ENCODE peak calls at places on chromosome 3, in four cellular contexts. R, U, I and F are unnamed samples.

GRCh38 chr3:13508496-13508895 is 28.4 kb downstream of the HDAC11 start:
- DNase-seq in R (no peak), U (no peak), I (no peak), F (no peak)

GRCh38 chr3:16875876-16876575 is 8.7 kb upstream of the PLCL2 start:
- DNase-seq in R (no peak), U (no peak), I (no peak), F (no peak)

GRCh38 chr3:11969986-11970385 is 34.2 kb upstream of the SYN2 start:
- DNase-seq in R (no peak), U (no peak), I (no peak), F (no peak)

GRCh38 chr3:76470285-76470684 is 569.6 kb upstream of the ROBO2 start:
- DNase-seq in R (no peak), U (no peak), I (no peak), F (no peak)

GRCh38 chr3:66485291-66485968 is 15.4 kb downstream of the LRIG1 start:
- DNase-seq in R (no peak), U (no peak), I (no peak), F (no peak)

GRCh38 chr3:43389388-43390254 is 103.3 kb downstream of the SNRK start:
- DNase-seq in R (no peak), U (no peak), I (no peak), F (no peak)

GRCh38 chr3:105790534-105790933 is 78.3 kb downstream of the CBLB start:
- DNase-seq in R (no peak), U (no peak), I (no peak), F (no peak)

GRCh38 chr3:136114421-136114820 is 81.7 kb downstream of the MSL2 start:
- DNase-seq in R (no peak), U (no peak), I (no peak), F (no peak)

GRCh38 chr3:50201573-50202315 is 3.3 kb upstream of the SLC38A3 start:
- DNase-seq in R (no peak), U (no peak), I (peak), F (no peak)

GRCh38 chr3:187062526-187063177 is 76.6 kb downstream of the RPL39L start:
- DNase-seq in R (no peak), U (peak), I (no peak), F (no peak)

GRCh38 chr3:5302661-5303060 is 115.2 kb downstream of the EDEM1 start:
- DNase-seq in R (no peak), U (no peak), I (no peak), F (no peak)

GRCh38 chr3:53795176-53795575 is 51.0 kb downstream of the CHDH start:
- DNase-seq in R (no peak), U (no peak), I (no peak), F (no peak)

GRCh38 chr3:126343675-126344074 is 13.5 kb downstream of the KLF15 start:
- DNase-seq in R (no peak), U (no peak), I (no peak), F (peak)

GRCh38 chr3:171249171-171249692 is 211.0 kb downstream of the TNIK start:
- DNase-seq in R (no peak), U (no peak), I (no peak), F (no peak)

GRCh38 chr3:122299872-122300460 is 25.1 kb upstream of the CSTA start:
- DNase-seq in R (peak), U (peak), I (peak), F (peak)

GRCh38 chr3:94336076-94336741 is 273.3 kb downstream of the NSUN3 start:
- DNase-seq in R (no peak), U (peak), I (no peak), F (no peak)

GRCh38 chr3:8642001-8642400 is 2.6 kb downstream of the SSUH2 start:
- DNase-seq in R (no peak), U (no peak), I (no peak), F (no peak)

GRCh38 chr3:9808345-9809037 is 1.6 kb upstream of the TTLL3 start:
- DNase-seq in R (no peak), U (peak), I (no peak), F (peak)

GRCh38 chr3:12138044-12138443 is 20.7 kb downstream of the TIMP4 start:
- DNase-seq in R (no peak), U (peak), I (peak), F (peak)

GRCh38 chr3:40237892-40238571 is 71.5 kb upstream of the EIF1B start:
- DNase-seq in R (peak), U (peak), I (no peak), F (peak)

GRCh38 chr3:119279101-119279554 is 15.1 kb upstream of the ARHGAP31 start:
- DNase-seq in R (no peak), U (peak), I (no peak), F (no peak)

GRCh38 chr3:14921811-14922705 is 25.3 kb upstream of the NR2C2 start:
- DNase-seq in R (no peak), U (no peak), I (no peak), F (no peak)

GRCh38 chr3:117666827-117667226 is 957.2 kb downstream of the TUSC7 start:
- DNase-seq in R (no peak), U (no peak), I (no peak), F (no peak)

GRCh38 chr3:15861163-15861562 is 63.4 kb upstream of the ANKRD28 start:
- DNase-seq in R (no peak), U (no peak), I (no peak), F (no peak)

GRCh38 chr3:14379842-14380241 is 22.6 kb upstream of the SLC6A6 start:
- DNase-seq in R (no peak), U (no peak), I (no peak), F (no peak)

GRCh38 chr3:4687167-4687566 is 194.0 kb downstream of the ITPR1 start:
- DNase-seq in R (no peak), U (no peak), I (peak), F (no peak)

GRCh38 chr3:25235033-25235432 is 193.0 kb upstream of the RARB start:
- DNase-seq in R (no peak), U (no peak), I (no peak), F (no peak)

GRCh38 chr3:117898722-117899121 is 1135.9 kb downstream of the IGSF11 start:
- DNase-seq in R (no peak), U (peak), I (peak), F (no peak)

GRCh38 chr3:45118615-45119062 is 27.5 kb downstream of the CDCP1 start:
- DNase-seq in R (no peak), U (no peak), I (no peak), F (no peak)

GRCh38 chr3:81378552-81379288 is 382.7 kb downstream of the GBE1 start:
- DNase-seq in R (no peak), U (no peak), I (no peak), F (no peak)

GRCh38 chr3:155049959-155050358 is 30.2 kb upstream of the MME start:
- DNase-seq in R (no peak), U (no peak), I (no peak), F (no peak)

GRCh38 chr3:183253364-183253960 is 409 bp downstream of the B3GNT5 start:
- DNase-seq in R (no peak), U (peak), I (peak), F (peak)

GRCh38 chr3:27667751-27668150 is 54.4 kb downstream of the EOMES start:
- DNase-seq in R (no peak), U (no peak), I (no peak), F (no peak)

GRCh38 chr3:27666277-27666676 is 55.8 kb downstream of the EOMES start:
- DNase-seq in R (no peak), U (no peak), I (no peak), F (no peak)

GRCh38 chr3:27670619-27671018 is 51.5 kb downstream of the EOMES start:
- DNase-seq in R (no peak), U (no peak), I (no peak), F (no peak)

GRCh38 chr3:27669505-27670085 is 52.5 kb downstream of the EOMES start:
- DNase-seq in R (no peak), U (no peak), I (no peak), F (no peak)

DNA sequence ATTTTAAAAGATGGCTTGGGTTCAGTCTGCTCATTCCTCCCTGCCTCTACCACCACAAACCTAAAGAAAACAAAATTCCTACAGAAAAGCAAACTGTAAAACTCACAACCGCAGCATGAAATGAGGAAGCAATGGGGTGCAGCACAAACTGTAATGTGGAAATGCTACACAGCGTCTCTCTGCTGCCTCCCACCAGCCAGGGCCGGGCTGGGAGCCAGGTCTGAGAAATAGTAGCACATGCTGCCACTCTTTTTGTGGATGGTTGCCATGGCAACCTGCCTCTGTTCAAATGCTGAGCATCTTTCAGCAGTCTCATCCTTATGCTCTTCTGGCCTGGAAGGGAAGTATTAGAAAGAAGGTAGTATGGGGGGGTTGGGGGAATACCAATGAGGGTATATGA is 55.4 kb downstream of the EOMES start:
- DNase-seq in R (peak), U (peak), I (no peak), F (peak)
- TF ChIP-seq JUN in R (no peak), U (no peak), I (no peak), F (no peak)

GRCh38 chr3:182244222-182244971 is 532.7 kb downstream of the SOX2 start:
- DNase-seq in R (no peak), U (no peak), I (no peak), F (peak)
- TF ChIP-seq JUN in R (no peak), U (no peak), I (no peak), F (no peak)

DNA sequence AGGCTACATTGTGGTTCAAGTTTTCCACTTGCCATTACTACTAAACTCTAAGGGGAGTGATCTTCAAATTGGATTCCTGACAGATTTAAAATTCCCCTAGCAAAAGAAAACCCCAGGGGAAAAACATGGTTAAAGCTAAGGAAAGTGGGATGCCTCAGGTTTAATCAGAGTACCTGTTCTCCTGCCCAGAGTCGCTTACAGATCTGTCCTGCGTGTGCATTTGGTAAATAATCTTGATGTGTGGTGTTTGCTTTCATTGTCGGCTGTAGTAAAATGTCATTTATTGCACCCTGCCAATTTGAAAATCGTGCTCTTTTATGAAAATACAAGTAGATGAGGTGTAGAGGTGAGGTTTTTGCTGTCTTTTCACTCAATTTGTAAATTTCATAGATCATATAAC is 323.4 kb downstream of the PTPRG start:
- DNase-seq in R (no peak), U (no peak), I (no peak), F (no peak)
- TF ChIP-seq JUN in R (no peak), U (no peak), I (no peak), F (no peak)

DNA sequence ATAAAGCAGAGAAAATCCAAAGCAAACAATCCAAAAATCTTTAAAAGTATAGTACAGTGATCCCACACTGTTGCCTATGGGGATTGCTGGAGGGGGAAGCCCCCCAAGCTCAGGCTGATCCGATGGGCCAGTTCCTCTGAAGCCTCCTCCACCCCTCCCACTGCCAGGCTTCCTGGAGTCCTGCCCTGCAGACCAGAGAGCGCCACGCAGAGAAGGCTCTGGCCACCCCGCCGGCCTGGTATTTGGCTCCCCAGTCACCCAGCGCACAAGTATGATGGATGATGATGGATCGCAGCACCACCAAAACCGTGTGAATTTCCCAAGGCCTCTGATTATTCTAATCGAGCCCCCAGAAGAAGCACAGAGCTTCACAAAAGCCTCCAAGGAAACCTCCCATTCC is 259.0 kb downstream of the MECOM start:
- DNase-seq in R (no peak), U (no peak), I (no peak), F (peak)
- TF ChIP-seq JUN in R (no peak), U (no peak), I (no peak), F (no peak)

GRCh38 chr3:38609386-38610111 is 39.9 kb downstream of the SCN5A start:
- DNase-seq in R (no peak), U (no peak), I (no peak), F (no peak)

GRCh38 chr3:38610934-38611333 is 38.6 kb downstream of the SCN5A start:
- DNase-seq in R (no peak), U (no peak), I (no peak), F (no peak)

GRCh38 chr3:38610436-38610835 is 39.1 kb downstream of the SCN5A start:
- DNase-seq in R (no peak), U (no peak), I (no peak), F (no peak)

GRCh38 chr3:38608086-38608775 is 41.3 kb downstream of the SCN5A start:
- DNase-seq in R (no peak), U (no peak), I (no peak), F (no peak)

GRCh38 chr3:38608961-38609360 is 40.5 kb downstream of the SCN5A start:
- DNase-seq in R (no peak), U (no peak), I (no peak), F (no peak)
- TF ChIP-seq JUN in R (no peak), U (no peak), I (no peak), F (no peak)

GRCh38 chr3:193780371-193780770 is 187.4 kb downstream of the OPA1 start:
- DNase-seq in R (no peak), U (no peak), I (no peak), F (no peak)

GRCh38 chr3:193782747-193783146 is 189.7 kb downstream of the OPA1 start:
- DNase-seq in R (no peak), U (no peak), I (no peak), F (no peak)

GRCh38 chr3:193779933-193780332 is 186.9 kb downstream of the OPA1 start:
- DNase-seq in R (no peak), U (no peak), I (no peak), F (no peak)

GRCh38 chr3:193782280-193782654 is 189.3 kb downstream of the OPA1 start:
- DNase-seq in R (no peak), U (peak), I (no peak), F (no peak)

DNA sequence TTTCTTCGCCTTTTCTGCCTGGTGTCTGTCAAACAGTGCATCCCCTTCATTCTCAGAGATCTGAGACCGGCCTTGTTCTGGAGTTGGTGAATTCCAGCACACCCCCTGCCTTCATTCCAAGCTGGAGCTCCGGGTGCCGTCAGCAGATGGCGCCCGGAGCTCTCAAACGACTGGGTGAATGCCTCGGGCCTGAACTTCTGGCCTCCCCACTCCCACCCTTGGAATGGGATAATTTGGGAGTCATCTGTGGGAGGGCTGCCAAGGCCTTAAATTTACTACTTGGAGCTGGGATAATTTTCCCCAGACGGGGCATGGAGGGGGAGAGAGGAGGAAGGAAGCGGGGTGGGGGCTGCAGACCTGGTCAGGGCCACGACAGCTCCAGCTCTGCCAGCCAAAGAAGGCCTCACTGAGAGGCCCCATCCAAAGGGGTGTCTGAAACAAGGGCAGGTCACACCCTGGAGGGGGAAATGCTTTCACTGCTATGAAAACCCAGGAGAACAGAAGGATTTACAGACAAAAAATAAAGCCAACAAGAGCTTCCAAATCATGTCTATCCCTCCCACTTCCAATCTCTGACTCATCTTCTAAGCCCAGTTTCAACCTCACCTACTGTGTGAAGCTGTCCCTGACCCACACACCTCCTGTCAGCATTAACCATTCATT is 187.9 kb downstream of the OPA1 start:
- DNase-seq in R (peak), U (peak), I (peak), F (peak)
- TF ChIP-seq JUN in R (no peak), U (no peak), I (no peak), F (no peak)